ENCODE peak calls at places on chromosomes 4 and X, in six cellular contexts. C is PC-9, O is HCT116, D is astrocyte, Q is neural progenitor cell, F is PC-3. Y is an unnamed sample.

GRCh38 chrX:38548508-38548907 is 12.8 kb upstream of the TSPAN7 start:
- DNase-seq in C (no peak), D (no peak), F (no peak), Q (no peak), O (no peak), Y (no peak)

GRCh38 chr4:153257151-153257620 is 52.9 kb downstream of the TRIM2 start:
- DNase-seq in F (no peak), D (peak), O (no peak), Q (peak), C (no peak), Y (no peak)

GRCh38 chr4:86560447-86560846 is 33.7 kb upstream of the PTPN13 start:
- DNase-seq in Q (no peak), O (no peak), F (no peak), C (no peak), D (no peak), Y (no peak)

GRCh38 chr4:120718979-120719566 is 203.5 kb downstream of the PRDM5 start:
- DNase-seq in C (no peak), F (peak), Q (peak), D (peak), O (peak), Y (no peak)

GRCh38 chr4:56181140-56181950 is 205.9 kb downstream of the AASDH start:
- DNase-seq in Q (no peak), O (peak), C (no peak), D (peak), F (no peak), Y (no peak)

GRCh38 chrX:31524182-31524581 is 452.3 kb upstream of the FTHL17 start:
- DNase-seq in F (no peak), C (no peak), D (peak), Q (no peak), O (no peak), Y (no peak)

GRCh38 chrX:56975611-56976010 is 19.7 kb downstream of the SPIN3 start:
- DNase-seq in F (no peak), Q (peak), O (no peak), D (no peak), C (no peak), Y (no peak)

GRCh38 chrX:153444333-153445011 is 1.4 kb downstream of the TREX2 start:
- DNase-seq in Q (no peak), C (no peak), F (no peak), D (no peak), O (no peak), Y (no peak)

GRCh38 chr4:91113130-91113706 is 986.0 kb downstream of the CCSER1 start:
- DNase-seq in F (peak), C (no peak), Q (peak), O (peak), D (peak), Y (no peak)

GRCh38 chr4:143046454-143046853 is 138.3 kb upstream of the USP38 start:
- DNase-seq in O (no peak), F (no peak), Q (no peak), C (no peak), D (no peak), Y (no peak)

GRCh38 chrX:38110231-38110630 is 103.9 kb downstream of the SYTL5 start:
- DNase-seq in Q (no peak), C (no peak), O (no peak), F (no peak), D (peak), Y (no peak)

GRCh38 chrX:30864383-30864785 is 24.7 kb downstream of the TAB3 start:
- DNase-seq in Q (no peak), C (no peak), O (no peak), F (no peak), D (no peak), Y (no peak)

GRCh38 chr4:108080752-108081151 is 88.0 kb downstream of the LEF1 start:
- DNase-seq in D (no peak), Q (no peak), C (no peak), F (no peak), O (no peak), Y (no peak)

GRCh38 chr4:25022198-25022597 is 8.5 kb downstream of the LGI2 start:
- DNase-seq in D (no peak), C (no peak), O (no peak), Q (no peak), F (no peak), Y (no peak)

GRCh38 chrX:38086451-38087215 is 80.3 kb downstream of the SYTL5 start:
- DNase-seq in D (peak), O (no peak), F (no peak), C (no peak), Q (no peak), Y (no peak)

GRCh38 chr4:2009651-2010233 is 968 bp upstream of the NELFA start:
- DNase-seq in O (peak), Q (peak), C (peak), D (peak), F (peak), Y (no peak)

GRCh38 chr4:155405059-155405458 is 28.3 kb upstream of the MAP9 start:
- DNase-seq in D (no peak), O (no peak), Q (no peak), F (peak), C (no peak), Y (no peak)

GRCh38 chr4:128483816-128484215 is 196.2 kb upstream of the PGRMC2 start:
- DNase-seq in D (peak), F (no peak), Q (no peak), O (no peak), C (no peak), Y (no peak)

GRCh38 chrX:151974336-151975227 is at the start of gene GABRE:
- DNase-seq in D (no peak), C (peak), Q (peak), F (no peak), O (no peak), Y (no peak)

GRCh38 chr4:71026086-71026485 is 32.6 kb downstream of the DCK start:
- DNase-seq in D (peak), F (peak), O (peak), Q (no peak), C (no peak), Y (no peak)

GRCh38 chr4:38950159-38950558 is 82.0 kb downstream of the TMEM156 start:
- DNase-seq in O (no peak), F (no peak), Q (no peak), D (no peak), C (no peak), Y (no peak)

GRCh38 chr4:123477804-123478209 is 81.2 kb downstream of the SPRY1 start:
- DNase-seq in F (no peak), O (no peak), Q (no peak), D (peak), C (no peak), Y (no peak)
- H2AFZ ChIP-seq in F (no peak), O (peak), Q (peak), D (no peak), C (no peak), Y (no peak)

GRCh38 chr4:147482281-147482680 is 1.4 kb downstream of the EDNRA start:
- DNase-seq in C (no peak), Q (no peak), O (no peak), F (peak), D (peak), Y (no peak)

GRCh38 chr4:147479817-147480216 is 1.1 kb upstream of the EDNRA start:
- DNase-seq in Q (no peak), C (no peak), D (peak), F (no peak), O (no peak), Y (no peak)

GRCh38 chr4:147480502-147480890 is 401 bp upstream of the EDNRA start:
- DNase-seq in F (no peak), O (no peak), D (no peak), Q (no peak), C (no peak), Y (no peak)

GRCh38 chr4:147481577-147482109 is 746 bp downstream of the EDNRA start:
- DNase-seq in Q (peak), O (no peak), D (peak), F (no peak), C (no peak), Y (no peak)

GRCh38 chr4:147480891-147481576 is at the start of gene EDNRA:
- DNase-seq in Q (peak), C (peak), F (peak), O (no peak), D (peak), Y (no peak)
- TF ChIP-seq EZH2 in Q (peak), C (no peak), F (no peak), O (no peak), D (no peak), Y (no peak)

DNA sequence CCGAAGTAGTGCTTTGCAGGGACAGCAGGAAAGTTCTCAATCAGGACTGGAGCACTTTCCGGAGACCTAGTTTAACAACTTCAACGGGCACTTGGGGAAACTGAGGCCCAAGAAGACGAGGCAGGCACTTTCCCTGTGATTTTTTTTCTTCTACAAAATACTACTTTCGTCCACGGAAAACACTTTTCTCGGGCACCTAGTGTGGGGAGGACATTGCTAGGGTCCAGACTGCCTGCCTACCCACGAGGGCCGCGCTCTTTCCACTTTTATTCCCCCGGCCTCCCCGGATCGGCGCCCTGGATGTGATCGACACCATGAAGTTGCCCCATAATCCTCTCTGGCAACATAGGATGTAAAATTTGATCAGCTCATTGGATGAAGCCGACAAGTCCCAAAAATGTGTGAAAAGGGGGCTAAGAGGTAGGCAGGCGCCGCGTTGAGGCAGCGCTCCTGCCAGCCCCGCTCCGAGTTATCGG is 125.5 kb upstream of the CXorf66 start:
- DNase-seq in F (no peak), O (no peak), C (no peak), Q (no peak), D (no peak), Y (no peak)
- H2AFZ ChIP-seq in F (no peak), O (no peak), C (no peak), Q (no peak), D (no peak), Y (no peak)

DNA sequence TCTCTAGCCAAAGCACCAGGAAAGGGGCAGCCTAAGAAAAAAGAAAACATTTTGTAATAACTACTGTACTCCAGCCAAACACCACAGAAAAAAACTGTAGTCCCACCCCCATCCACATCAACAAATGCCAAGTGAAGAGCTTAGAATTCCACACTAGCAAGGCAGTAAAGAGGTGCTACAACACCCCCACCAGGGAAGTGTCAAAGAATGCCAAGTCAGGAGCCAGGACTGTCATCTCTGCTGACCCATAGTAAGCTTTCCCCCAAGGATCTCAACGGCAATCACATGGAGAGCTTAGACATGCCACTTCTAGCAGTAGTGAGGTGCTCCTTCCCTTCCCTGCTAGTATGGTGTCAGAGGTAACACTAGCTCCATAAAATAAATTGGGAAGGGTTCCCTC is 34.4 kb upstream of the CCDC160 start:
- DNase-seq in F (no peak), C (no peak), D (no peak), O (no peak), Q (no peak), Y (no peak)
- TF ChIP-seq EZH2 in F (no peak), C (no peak), D (no peak), O (no peak), Q (no peak), Y (no peak)

GRCh38 chr4:174172274-174172673 is 111.2 kb downstream of the FBXO8 start:
- DNase-seq in O (no peak), Q (no peak), C (no peak), D (no peak), F (peak), Y (no peak)

GRCh38 chr4:174170091-174170490 is 113.4 kb downstream of the FBXO8 start:
- DNase-seq in C (no peak), O (no peak), D (no peak), F (no peak), Q (no peak), Y (no peak)

GRCh38 chr4:174173360-174173759 is 110.1 kb downstream of the FBXO8 start:
- DNase-seq in Q (no peak), O (no peak), C (no peak), F (no peak), D (no peak), Y (no peak)

DNA sequence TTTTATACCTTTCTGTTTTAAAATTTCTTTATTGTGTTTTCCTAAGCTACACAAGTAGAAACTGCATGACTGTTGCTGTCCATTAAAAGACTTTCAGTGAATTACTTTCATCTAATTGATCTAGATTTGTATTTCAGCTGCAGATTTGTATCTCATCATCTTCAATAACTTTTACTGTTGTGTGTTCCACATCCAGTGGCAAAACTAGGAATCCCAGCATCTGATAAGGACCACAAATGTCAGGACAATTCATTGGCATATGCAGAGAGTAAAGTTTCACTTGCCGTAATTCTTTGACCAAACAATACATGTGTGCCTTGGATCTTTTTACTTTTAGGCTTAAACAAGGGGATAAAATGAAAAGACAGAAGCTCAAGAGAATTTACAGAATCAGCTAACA is 112.6 kb downstream of the FBXO8 start:
- DNase-seq in C (no peak), O (no peak), D (no peak), F (no peak), Q (no peak), Y (no peak)
- H2AFZ ChIP-seq in C (no peak), O (no peak), D (no peak), F (no peak), Q (no peak), Y (no peak)

DNA sequence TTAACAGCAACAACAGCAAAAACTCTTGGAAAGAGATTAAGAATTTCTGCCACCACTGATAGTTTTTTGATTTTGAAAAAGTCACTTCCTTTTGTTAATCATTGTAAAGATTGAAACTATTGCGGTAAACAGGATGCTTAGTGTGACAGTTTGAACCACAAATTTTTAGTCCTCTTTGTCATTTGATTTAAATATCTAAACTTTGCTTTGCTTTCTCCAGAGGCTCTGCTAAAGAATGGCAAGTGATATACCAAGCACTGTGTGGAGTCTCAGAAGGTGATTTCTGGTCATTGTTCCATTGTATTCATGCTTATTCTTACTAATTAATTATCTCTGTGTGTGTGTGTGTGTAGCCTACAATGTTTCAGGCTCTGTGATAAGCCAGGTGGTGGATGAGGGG is 155.6 kb downstream of the BMPR1B start:
- DNase-seq in F (no peak), O (no peak), Q (no peak), D (no peak), C (no peak), Y (no peak)
- TF ChIP-seq EZH2 in F (no peak), O (no peak), Q (no peak), D (no peak), C (no peak), Y (no peak)

GRCh38 chr4:78938474-78938867 is 767 bp downstream of the PAQR3 start:
- DNase-seq in Q (no peak), O (no peak), F (no peak), C (no peak), D (no peak), Y (no peak)
- H2AFZ ChIP-seq in Q (peak), O (no peak), F (peak), C (peak), D (peak), Y (peak)

GRCh38 chrX:150361070-150361776 is 1.9 kb upstream of the MAMLD1 start:
- DNase-seq in Q (peak), C (peak), D (no peak), O (no peak), F (peak), Y (no peak)

GRCh38 chrX:150363561-150364346 is 637 bp downstream of the MAMLD1 start:
- DNase-seq in Q (peak), C (peak), O (no peak), F (peak), D (no peak), Y (no peak)

GRCh38 chrX:150364347-150365050 is 1.4 kb downstream of the MAMLD1 start:
- DNase-seq in D (no peak), F (peak), O (no peak), C (no peak), Q (peak), Y (no peak)

GRCh38 chrX:150361777-150362351 is 1.3 kb upstream of the MAMLD1 start:
- DNase-seq in O (no peak), C (no peak), F (peak), D (peak), Q (peak), Y (no peak)

DNA sequence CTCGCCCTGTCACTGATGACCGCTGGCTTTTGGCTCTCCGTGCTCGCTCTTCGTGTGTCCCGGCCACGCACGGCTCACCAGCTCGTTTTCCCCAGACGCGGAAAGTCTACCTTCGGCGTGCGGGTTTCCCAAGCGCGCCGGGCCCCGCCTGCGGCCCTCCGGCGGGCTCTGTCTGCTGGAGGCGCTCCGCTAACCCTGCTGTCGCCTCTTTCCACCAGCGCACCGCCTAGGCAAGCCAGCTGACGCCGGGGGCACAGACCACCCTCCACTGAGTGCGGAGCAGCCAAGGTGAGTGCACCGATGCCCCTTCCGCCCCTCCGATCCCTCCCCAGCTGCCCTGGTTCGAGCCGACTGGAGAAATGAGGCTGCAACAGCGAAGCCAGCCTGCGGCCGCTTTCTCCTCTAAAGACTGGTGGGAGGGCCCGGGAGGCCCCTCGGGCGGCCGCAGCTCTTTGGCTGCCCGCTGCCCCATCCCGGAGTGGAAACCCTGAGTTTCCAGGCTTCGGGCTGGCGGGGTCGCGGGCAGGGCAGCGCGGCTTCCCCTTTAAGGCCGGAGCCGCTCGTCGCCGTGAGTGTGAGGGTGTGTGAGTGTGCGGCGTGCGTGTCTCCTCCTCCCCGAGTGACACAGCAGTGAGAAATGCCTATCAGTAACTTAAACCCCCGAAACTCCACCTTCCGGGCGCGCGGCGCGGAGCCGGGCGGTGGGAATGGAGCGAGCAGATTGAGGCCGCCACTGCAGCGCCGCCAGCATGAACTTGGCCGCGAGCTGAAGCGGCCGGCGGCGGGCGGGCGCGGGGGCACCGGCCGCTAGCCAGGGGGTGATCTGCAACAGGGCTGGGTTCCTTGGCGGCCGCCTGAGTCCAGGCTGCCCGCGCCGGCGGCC is at the start of gene MAMLD1:
- DNase-seq in Q (peak), O (peak), C (peak), F (peak), D (peak), Y (no peak)
- TF ChIP-seq EZH2 in Q (peak), O (no peak), C (no peak), F (no peak), D (no peak), Y (no peak)

GRCh38 chr4:119040261-119040660 is 95.4 kb upstream of the MYOZ2 start:
- DNase-seq in Q (no peak), D (peak), F (no peak), C (no peak), O (no peak), Y (no peak)
- H2AFZ ChIP-seq in Q (no peak), D (peak), F (no peak), C (no peak), O (peak), Y (peak)

Y was measured in keratinocyte.